ENCODE peak calls at places on chromosomes 3 and 15, in six cellular contexts. T, M, C, Q, H and W are unnamed samples.

GRCh38 chr3:135982922-135983581 is 17.5 kb downstream of the PPP2R3A start:
- DNase-seq in H (no peak), M (no peak), T (no peak), Q (no peak), C (no peak), W (no peak)

GRCh38 chr3:128107809-128108208 is 15.8 kb downstream of the RUVBL1 start:
- DNase-seq in T (no peak), M (no peak), Q (no peak), C (no peak), H (no peak), W (no peak)

GRCh38 chr3:101725192-101725889 is 927 bp downstream of the CEP97 start:
- DNase-seq in Q (peak; percentile 19), M (peak; percentile 42), T (no peak), H (peak; percentile 77), C (no peak), W (peak; percentile 59)

GRCh38 chr3:128402998-128403397 is 63.7 kb downstream of the DNAJB8 start:
- DNase-seq in Q (peak; percentile 50), M (no peak), C (no peak), T (no peak), H (no peak), W (no peak)

GRCh38 chr3:40996827-40997710 is 202.2 kb upstream of the CTNNB1 start:
- DNase-seq in C (no peak), M (no peak), T (no peak), Q (no peak), H (no peak), W (no peak)

GRCh38 chr15:28086175-28086703 is 12.9 kb downstream of the OCA2 start:
- DNase-seq in C (no peak), Q (peak; percentile 75), M (no peak), H (peak; percentile 82), T (no peak), W (peak; percentile 72)

GRCh38 chr3:186461141-186461540 is 83.0 kb downstream of the CRYGS start:
- DNase-seq in C (no peak), T (no peak), Q (no peak), M (no peak), H (no peak), W (no peak)

GRCh38 chr3:197700095-197700494 is 36.6 kb downstream of the RUBCN start:
- DNase-seq in Q (no peak), H (no peak), M (no peak), C (no peak), T (no peak), W (no peak)

GRCh38 chr15:68298336-68298735 is 20.8 kb downstream of the FEM1B start:
- DNase-seq in H (no peak), M (no peak), Q (no peak), T (no peak), C (no peak), W (no peak)

GRCh38 chr15:78077860-78078187 is 313 bp upstream of the TBC1D2B start:
- DNase-seq in H (no peak), M (no peak), C (no peak), Q (no peak), T (no peak), W (no peak)

GRCh38 chr15:83558146-83558545 is 95.8 kb upstream of the ADAMTSL3 start:
- DNase-seq in Q (no peak), C (no peak), M (no peak), T (no peak), H (no peak), W (no peak)

GRCh38 chr3:188052229-188052965 is 101.6 kb upstream of the LPP start:
- DNase-seq in H (peak; percentile 67), M (no peak), Q (peak; percentile 57), T (peak; percentile 86), C (peak; percentile 91), W (no peak)

GRCh38 chr3:124246949-124247348 is 255.0 kb upstream of the ROPN1 start:
- DNase-seq in T (no peak), Q (peak; percentile 14), H (peak; percentile 58), C (no peak), M (no peak), W (peak; percentile 11)

GRCh38 chr15:31392761-31393401 is 66.2 kb downstream of the KLF13 start:
- DNase-seq in M (no peak), Q (peak; percentile 56), T (no peak), C (no peak), H (peak; percentile 73), W (no peak)

GRCh38 chr3:170476291-170476690 is 57.6 kb downstream of the CLDN11 start:
- DNase-seq in H (no peak), C (no peak), M (peak; percentile 47), T (no peak), Q (no peak), W (no peak)

GRCh38 chr3:69197922-69198540 is 75.6 kb upstream of the LMOD3 start:
- DNase-seq in M (no peak), Q (no peak), C (no peak), H (peak; percentile 75), T (no peak), W (peak; percentile 86)

GRCh38 chr3:78023257-78023656 is 983.4 kb downstream of the ROBO2 start:
- DNase-seq in Q (no peak), T (no peak), M (no peak), C (no peak), H (no peak), W (no peak)

GRCh38 chr3:78937486-78937885 is 830.3 kb downstream of the ROBO1 start:
- DNase-seq in Q (no peak), M (no peak), C (no peak), H (no peak), T (no peak), W (no peak)

GRCh38 chr3:22728406-22728805 is 474.7 kb upstream of the UBE2E2 start:
- DNase-seq in T (no peak), M (no peak), C (no peak), Q (no peak), H (no peak), W (no peak)

GRCh38 chr3:22730701-22731100 is 472.4 kb upstream of the UBE2E2 start:
- DNase-seq in T (no peak), C (no peak), M (no peak), Q (no peak), H (no peak), W (no peak)

GRCh38 chr3:22729212-22729611 is 473.9 kb upstream of the UBE2E2 start:
- DNase-seq in T (no peak), Q (no peak), C (no peak), H (no peak), M (no peak), W (no peak)

GRCh38 chr3:22731901-22732300 is 471.2 kb upstream of the UBE2E2 start:
- DNase-seq in T (no peak), H (no peak), M (no peak), C (no peak), Q (no peak), W (no peak)

GRCh38 chr3:22729981-22730380 is 473.1 kb upstream of the UBE2E2 start:
- DNase-seq in T (no peak), H (no peak), Q (no peak), C (no peak), M (no peak), W (no peak)
- TF ChIP-seq CTCF in T (no peak), H (no peak), Q (no peak), C (no peak), M (no peak), W (peak; percentile 14)

DNA sequence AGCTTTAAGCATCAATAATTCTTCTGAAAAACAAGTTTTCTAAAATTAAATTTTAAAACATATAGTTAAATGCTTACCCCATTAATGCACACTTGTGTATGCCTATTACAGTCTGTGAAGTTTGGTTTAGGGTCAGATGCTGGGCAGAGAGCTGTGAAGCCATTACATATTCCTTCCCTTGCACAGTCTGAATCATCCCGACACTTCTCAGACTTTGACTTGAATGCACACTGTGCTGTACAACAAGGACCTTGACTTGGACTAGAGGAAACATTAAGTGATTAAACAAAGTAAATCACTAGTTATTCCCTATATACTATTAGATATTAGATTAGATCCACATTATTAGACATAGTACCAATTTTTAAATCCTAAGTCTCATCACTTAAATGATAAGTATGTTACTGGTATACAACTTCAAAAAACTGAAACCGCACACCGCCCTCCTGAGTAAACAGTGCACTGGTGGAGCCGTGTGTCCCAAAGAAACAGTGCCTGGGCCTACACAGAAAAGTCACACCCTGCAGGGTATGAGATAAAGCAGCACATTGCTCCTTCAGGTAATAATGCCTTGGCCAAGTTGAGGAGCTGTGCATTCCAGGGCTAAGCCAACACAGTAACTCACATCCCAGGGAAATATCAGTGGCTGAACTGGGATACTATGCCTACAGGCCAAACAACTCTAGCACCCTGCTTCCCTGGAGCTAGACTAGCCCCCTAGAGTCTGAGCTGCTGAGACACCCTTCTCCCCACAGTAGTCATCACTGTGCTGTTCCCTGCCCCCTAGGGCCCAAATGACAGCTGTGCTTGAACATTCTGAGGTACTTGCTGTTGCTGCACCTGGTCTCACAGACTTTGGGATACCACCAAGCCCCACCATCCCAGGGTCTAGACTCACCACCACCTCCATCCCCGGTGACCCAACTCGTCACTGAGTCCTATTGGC is 137.5 kb downstream of the ADAM10 start:
- DNase-seq in M (no peak), Q (no peak), C (no peak), H (peak; percentile 56), T (no peak), W (no peak)
- TF ChIP-seq CTCF in M (no peak), Q (no peak), C (no peak), H (no peak), T (no peak), W (no peak)

GRCh38 chr3:121992601-121993560 is 29.2 kb downstream of the ILDR1 start:
- DNase-seq in C (no peak), T (no peak), Q (no peak), H (peak; percentile 62), M (no peak), W (no peak)

GRCh38 chr3:121985841-121986240 is 36.2 kb downstream of the ILDR1 start:
- DNase-seq in C (no peak), T (no peak), M (no peak), H (no peak), Q (no peak), W (no peak)

GRCh38 chr3:121988146-121988545 is 33.9 kb downstream of the ILDR1 start:
- DNase-seq in T (no peak), H (no peak), Q (no peak), M (no peak), C (no peak), W (peak; percentile 14)

GRCh38 chr3:121995190-121996137 is 26.6 kb downstream of the ILDR1 start:
- DNase-seq in M (peak; percentile 84), Q (peak; percentile 83), T (peak; percentile 22), H (peak; percentile 85), C (peak; percentile 64), W (peak; percentile 44)

DNA sequence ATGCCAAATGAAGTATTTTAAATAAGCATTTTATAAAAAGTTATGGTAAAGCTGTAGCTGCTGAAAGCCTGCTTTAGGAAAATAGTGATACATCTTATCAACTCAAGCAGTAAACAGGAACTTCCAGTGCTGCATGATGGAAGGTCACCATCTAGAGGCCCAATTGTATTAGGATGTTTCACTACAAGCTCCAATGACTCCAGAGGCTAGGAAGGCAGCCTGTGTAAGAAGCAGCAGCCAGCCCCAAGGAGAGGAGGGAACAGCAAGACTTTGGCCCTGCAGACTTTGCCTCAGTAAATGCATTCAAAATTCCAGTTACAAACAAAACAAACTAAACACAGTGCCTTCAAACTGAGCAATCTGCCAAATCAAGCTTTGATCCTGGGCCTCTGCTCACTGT is 32.1 kb downstream of the ILDR1 start:
- DNase-seq in M (no peak), H (no peak), T (no peak), Q (peak; percentile 55), C (no peak), W (no peak)
- TF ChIP-seq CTCF in M (peak; percentile 32), H (no peak), T (no peak), Q (peak; percentile 17), C (no peak), W (no peak)

DNA sequence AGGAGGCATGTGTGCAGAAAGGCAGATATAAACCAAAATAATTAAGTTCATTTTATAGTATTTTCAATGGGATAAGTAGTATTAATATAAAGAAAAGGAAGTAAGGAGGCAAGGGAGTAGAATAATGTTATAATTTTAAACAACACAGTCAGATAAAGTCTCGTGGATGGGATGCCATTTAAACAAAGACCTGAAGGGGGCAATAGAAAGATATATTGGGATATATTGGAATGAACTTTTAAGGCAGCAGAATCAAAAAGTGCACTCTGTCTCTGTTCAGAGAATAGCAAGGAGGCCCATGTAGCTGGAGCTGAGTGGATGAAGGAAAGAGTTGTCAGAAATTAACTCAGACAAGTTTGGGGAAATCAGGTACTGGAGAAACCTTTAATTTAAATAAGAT is 158.7 kb downstream of the CGGBP1 start:
- DNase-seq in C (no peak), Q (no peak), M (no peak), T (no peak), H (no peak), W (no peak)
- TF ChIP-seq CTCF in C (peak; percentile 12), Q (no peak), M (peak; percentile 41), T (no peak), H (no peak), W (peak; percentile 39)